ENCODE peak calls at places on chromosomes 16 and 17, in five cellular contexts. C, V, G, R and S are unnamed samples.

GRCh38 chr16:50842589-50842988 is 100.7 kb downstream of the CYLD start:
- DNase-seq in C (no peak), V (no peak), G (no peak), R (no peak), S (no peak)

GRCh38 chr16:14629612-14629918 is 495 bp downstream of the PARN start:
- DNase-seq in C (no peak), V (peak), G (no peak), R (no peak), S (no peak)

GRCh38 chr16:75097941-75098897 is 18.4 kb downstream of the LDHD start:
- DNase-seq in C (peak), V (no peak), G (no peak), R (no peak), S (peak)

GRCh38 chr17:45228121-45228941 is 6.6 kb downstream of the FMNL1 start:
- DNase-seq in C (peak), V (no peak), G (peak), R (no peak), S (no peak)

GRCh38 chr16:18803569-18804462 is 2.5 kb upstream of the ARL6IP1 start:
- DNase-seq in C (no peak), V (no peak), G (no peak), R (no peak), S (no peak)

GRCh38 chr16:19400709-19401108 is 17.0 kb upstream of the TMC5 start:
- DNase-seq in C (no peak), V (peak), G (peak), R (no peak), S (peak)

GRCh38 chr16:62853887-62854286 is 817.6 kb upstream of the CDH8 start:
- DNase-seq in C (no peak), V (no peak), G (no peak), R (no peak), S (no peak)

GRCh38 chr17:83067718-83068261 is 11.6 kb upstream of the METRNL start:
- DNase-seq in C (no peak), V (peak), G (peak), R (no peak), S (no peak)

GRCh38 chr16:51816929-51817328 is 665.9 kb upstream of the SALL1 start:
- DNase-seq in C (no peak), V (no peak), G (no peak), R (no peak), S (no peak)

GRCh38 chr17:4934173-4934979 is 2.3 kb downstream of the GP1BA start:
- DNase-seq in C (peak), V (peak), G (peak), R (no peak), S (no peak)

GRCh38 chr17:20234266-20234665 is 225.1 kb downstream of the SPECC1 start:
- DNase-seq in C (no peak), V (no peak), G (no peak), R (no peak), S (no peak)

GRCh38 chr16:1470543-1471251 is 4.1 kb downstream of the CLCN7 start:
- DNase-seq in C (no peak), V (no peak), G (no peak), R (no peak), S (no peak)

GRCh38 chr17:82461827-82462524 is 3.4 kb downstream of the NARF start:
- DNase-seq in C (peak), V (no peak), G (peak), R (no peak), S (no peak)

GRCh38 chr16:49330562-49331201 is 42.9 kb upstream of the C16orf78 start:
- DNase-seq in C (no peak), V (no peak), G (no peak), R (no peak), S (no peak)

GRCh38 chr16:49115956-49116355 is 165.7 kb downstream of the CBLN1 start:
- DNase-seq in C (no peak), V (no peak), G (no peak), R (no peak), S (no peak)

GRCh38 chr16:3175157-3176153 is 12.5 kb upstream of the OR1F1 start:
- DNase-seq in C (no peak), V (peak), G (no peak), R (no peak), S (no peak)

GRCh38 chr16:456891-457483 is 31.5 kb downstream of the RAB11FIP3 start:
- DNase-seq in C (no peak), V (no peak), G (no peak), R (peak), S (peak)

GRCh38 chr17:50382931-50383330 is 9.9 kb downstream of the EME1 start:
- DNase-seq in C (no peak), V (no peak), G (no peak), R (no peak), S (no peak)

GRCh38 chr16:66696669-66697630 is at the start of gene CMTM4:
- DNase-seq in C (peak), V (peak), G (peak), R (peak), S (peak)

GRCh38 chr16:81589975-81590650 is 145.5 kb downstream of the CMIP start:
- DNase-seq in C (no peak), V (no peak), G (no peak), R (no peak), S (no peak)

GRCh38 chr16:54265558-54266213 is 20.9 kb downstream of the IRX3 start:
- DNase-seq in C (no peak), V (no peak), G (no peak), R (no peak), S (peak)

GRCh38 chr17:16943541-16944333 is 28.2 kb downstream of the TNFRSF13B start:
- DNase-seq in C (peak), V (no peak), G (no peak), R (no peak), S (peak)

GRCh38 chr17:78526231-78527025 is 50.8 kb downstream of the DNAH17 start:
- DNase-seq in C (no peak), V (peak), G (no peak), R (no peak), S (no peak)

GRCh38 chr16:13940397-13940933 is 20.5 kb downstream of the ERCC4 start:
- DNase-seq in C (no peak), V (no peak), G (peak), R (no peak), S (no peak)

GRCh38 chr17:8147805-8148404 is 4.3 kb downstream of the PER1 start:
- DNase-seq in C (no peak), V (no peak), G (no peak), R (no peak), S (no peak)

GRCh38 chr17:78347453-78347852 is 12.4 kb downstream of the SOCS3 start:
- DNase-seq in C (no peak), V (no peak), G (peak), R (no peak), S (no peak)

GRCh38 chr16:89973654-89974335 is 25.2 kb downstream of the DEF8 start:
- DNase-seq in C (no peak), V (no peak), G (no peak), R (no peak), S (no peak)

GRCh38 chr17:73401911-73402310 is 90.1 kb upstream of the CDC42EP4 start:
- DNase-seq in C (peak), V (no peak), G (peak), R (no peak), S (peak)

GRCh38 chr16:22948603-22949368 is 134.8 kb downstream of the HS3ST2 start:
- DNase-seq in C (peak), V (peak), G (peak), R (peak), S (peak)

GRCh38 chr17:77449908-77450741 is 309.4 kb downstream of the SEC14L1 start:
- DNase-seq in C (peak), V (no peak), G (peak), R (no peak), S (peak)

GRCh38 chr16:54432481-54433229 is 146.1 kb upstream of the IRX3 start:
- DNase-seq in C (no peak), V (no peak), G (peak), R (no peak), S (no peak)

GRCh38 chr17:78362232-78362631 is 2.4 kb upstream of the SOCS3 start:
- DNase-seq in C (no peak), V (no peak), G (no peak), R (no peak), S (no peak)

GRCh38 chr17:35299108-35299507 is 56.2 kb downstream of the SLFN5 start:
- DNase-seq in C (no peak), V (no peak), G (peak), R (no peak), S (no peak)

GRCh38 chr16:31298958-31299357 is 39.2 kb downstream of the ITGAM start:
- DNase-seq in C (no peak), V (no peak), G (no peak), R (no peak), S (no peak)

GRCh38 chr17:64092111-64092510 is 37.8 kb downstream of the ERN1 start:
- DNase-seq in C (no peak), V (no peak), G (no peak), R (no peak), S (no peak)

GRCh38 chr17:81509048-81509686 is 3.4 kb downstream of the ACTG1 start:
- DNase-seq in C (no peak), V (peak), G (no peak), R (no peak), S (no peak)

GRCh38 chr17:8807070-8807550 is 7.9 kb upstream of the MFSD6L start:
- DNase-seq in C (no peak), V (no peak), G (no peak), R (no peak), S (no peak)

GRCh38 chr17:45147581-45148182 is 593 bp upstream of the HEXIM1 start:
- DNase-seq in C (peak), V (peak), G (peak), R (no peak), S (peak)

GRCh38 chr17:63700528-63701441 is 860 bp upstream of the LIMD2 start:
- DNase-seq in C (peak), V (no peak), G (peak), R (peak), S (peak)

GRCh38 chr16:82655315-82655714 is 28.5 kb downstream of the CDH13 start:
- DNase-seq in C (no peak), V (no peak), G (no peak), R (no peak), S (no peak)
- H3K27ac ChIP-seq in C (peak), V (no peak), G (no peak), R (no peak), S (no peak)

GRCh38 chr16:27972500-27972899 is 91.0 kb downstream of the GSG1L start:
- DNase-seq in C (no peak), V (peak), G (no peak), R (no peak), S (no peak)
- TF ChIP-seq CTCF in C (peak), V (peak), G (peak), R (peak), S (peak)

DNA sequence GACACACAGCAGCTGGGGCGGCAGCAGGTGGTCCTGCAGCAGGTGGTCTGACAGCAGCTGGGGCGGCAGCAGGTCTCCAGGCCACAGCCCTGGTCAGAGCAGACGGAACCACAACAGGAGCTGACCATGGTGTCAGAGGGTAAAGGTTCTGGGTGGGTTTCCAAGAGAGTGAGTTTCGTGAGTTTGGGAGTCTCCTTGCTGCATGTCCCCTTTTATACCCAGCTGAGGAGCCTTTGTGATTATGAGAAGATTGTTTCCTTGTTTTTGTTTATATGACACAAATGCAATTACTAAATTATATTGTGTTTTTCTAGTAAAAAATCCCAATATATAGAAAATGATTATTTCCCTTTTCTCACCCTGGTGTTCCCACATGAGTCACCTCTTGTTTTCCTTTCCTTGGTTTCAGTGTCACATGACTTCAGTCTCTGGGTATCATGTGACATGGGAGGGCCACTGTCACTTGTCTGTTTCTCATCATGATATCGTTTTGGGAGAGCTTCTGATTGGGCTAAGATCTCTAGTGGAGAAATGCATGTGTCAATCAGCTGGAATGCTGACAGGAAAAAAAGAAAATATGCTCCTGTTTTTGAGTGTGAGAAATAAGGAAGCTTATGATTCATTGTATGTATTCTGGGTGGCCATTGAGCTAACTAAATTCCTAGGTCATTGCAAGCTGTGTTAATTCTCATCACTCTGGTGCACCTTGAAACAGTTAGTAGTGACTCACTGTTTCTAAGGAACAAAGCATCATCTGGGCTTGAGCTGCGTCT is at the start of gene KRTAP4-6:
- DNase-seq in C (no peak), V (no peak), G (no peak), R (no peak), S (no peak)
- H3K27ac ChIP-seq in C (no peak), V (no peak), G (no peak), R (no peak), S (no peak)

GRCh38 chr17:6572997-6573396 is 16.6 kb upstream of the PITPNM3 start:
- DNase-seq in C (no peak), V (no peak), G (no peak), R (no peak), S (no peak)
- TF ChIP-seq CTCF in C (no peak), V (no peak), G (no peak), R (no peak), S (no peak)

GRCh38 chr16:68259007-68259406 is 5.3 kb upstream of the SLC7A6 start:
- DNase-seq in C (no peak), V (no peak), G (no peak), R (no peak), S (no peak)
- H3K27ac ChIP-seq in C (peak), V (no peak), G (no peak), R (peak), S (peak)

GRCh38 chr16:68367034-68367433 is 56.2 kb downstream of the PRMT7 start:
- DNase-seq in C (no peak), V (peak), G (no peak), R (no peak), S (no peak)
- TF ChIP-seq CTCF in C (peak), V (peak), G (peak), R (no peak), S (peak)

GRCh38 chr16:57794849-57795430 is 7.4 kb downstream of the KIFC3 start:
- DNase-seq in C (no peak), V (no peak), G (no peak), R (no peak), S (no peak)
- H3K27ac ChIP-seq in C (no peak), V (no peak), G (no peak), R (no peak), S (no peak)

GRCh38 chr17:38542286-38542685 is 63.5 kb downstream of the SRCIN1 start:
- DNase-seq in C (peak), V (no peak), G (no peak), R (no peak), S (no peak)

GRCh38 chr17:38544175-38544838 is 61.4 kb downstream of the SRCIN1 start:
- DNase-seq in C (no peak), V (no peak), G (no peak), R (no peak), S (no peak)

GRCh38 chr17:38544839-38545209 is 60.9 kb downstream of the SRCIN1 start:
- DNase-seq in C (no peak), V (no peak), G (no peak), R (no peak), S (no peak)

GRCh38 chr17:38545531-38546225 is 60.1 kb downstream of the SRCIN1 start:
- DNase-seq in C (no peak), V (no peak), G (no peak), R (no peak), S (no peak)

GRCh38 chr17:38543403-38544174 is 62.2 kb downstream of the SRCIN1 start:
- DNase-seq in C (peak), V (peak), G (no peak), R (no peak), S (no peak)
- TF ChIP-seq CTCF in C (no peak), V (no peak), G (no peak), R (no peak), S (no peak)